ENCODE peak calls at places on chromosomes 4 and X, in six cellular contexts. U is lower lobe of right lung, D is right atrium auricular region, Q is tibial nerve, B is PC-9, H is thoracic aorta. X is an unnamed sample.

GRCh38 chr4:169345207-169345788 is 74.5 kb upstream of the SH3RF1 start:
- DNase-seq in Q (no peak), B (peak; percentile 70), H (no peak), U (no peak), D (no peak), X (no peak)

GRCh38 chr4:112348488-112349158 is 51.5 kb downstream of the ALPK1 start:
- DNase-seq in U (no peak), D (peak; percentile 87), H (no peak), B (no peak), Q (peak; percentile 16), X (peak; percentile 69)

GRCh38 chr4:114015444-114015899 is 36.0 kb upstream of the ARSJ start:
- DNase-seq in B (peak; percentile 34), U (no peak), Q (no peak), D (no peak), H (no peak), X (no peak)

GRCh38 chr4:107363137-107363536 is 327.0 kb upstream of the DKK2 start:
- DNase-seq in H (no peak), U (no peak), Q (no peak), D (no peak), B (no peak), X (no peak)

GRCh38 chr4:106690487-106690886 is 321.9 kb upstream of the GIMD1 start:
- DNase-seq in H (no peak), U (no peak), D (no peak), B (no peak), Q (no peak), X (no peak)

GRCh38 chrX:108601276-108601675 is 135.1 kb downstream of the IRS4 start:
- DNase-seq in Q (no peak), H (no peak), D (no peak), B (no peak), U (no peak), X (no peak)

GRCh38 chr4:53436251-53436650 is 58.8 kb downstream of the FIP1L1 start:
- DNase-seq in U (no peak), B (no peak), D (no peak), H (no peak), Q (no peak), X (no peak)

GRCh38 chr4:185859106-185859505 is 47.1 kb upstream of the SORBS2 start:
- DNase-seq in H (no peak), B (no peak), D (no peak), Q (no peak), U (no peak), X (no peak)

GRCh38 chr4:184826315-184827266 is 823 bp upstream of the ACSL1 start:
- DNase-seq in B (no peak), D (no peak), U (peak; percentile 76), H (no peak), Q (no peak), X (no peak)

GRCh38 chr4:39227906-39228305 is 45.6 kb downstream of the WDR19 start:
- DNase-seq in Q (no peak), U (no peak), B (no peak), H (no peak), D (no peak), X (no peak)

GRCh38 chr4:186715077-186715476 is 8.6 kb downstream of the FAT1 start:
- DNase-seq in Q (no peak), B (no peak), H (no peak), U (no peak), D (no peak), X (no peak)

GRCh38 chr4:168411318-168412150 is 68.8 kb downstream of the DDX60L start:
- DNase-seq in B (no peak), U (no peak), D (no peak), Q (no peak), H (no peak), X (no peak)

GRCh38 chrX:115177941-115178340 is 11.3 kb upstream of the RBMXL3 start:
- DNase-seq in B (no peak), H (no peak), Q (no peak), U (no peak), D (no peak), X (no peak)

GRCh38 chr4:139763668-139764067 is 98.0 kb downstream of the MGST2 start:
- DNase-seq in B (no peak), Q (no peak), H (no peak), D (peak; percentile 55), U (no peak), X (peak; percentile 43)

GRCh38 chr4:74206088-74206826 is 48.3 kb downstream of the MTHFD2L start:
- DNase-seq in Q (no peak), U (no peak), B (no peak), H (no peak), D (no peak), X (no peak)

GRCh38 chrX:36577006-36577405 is 431.2 kb upstream of the FAM47C start:
- DNase-seq in B (no peak), U (no peak), D (no peak), Q (no peak), H (no peak), X (no peak)

GRCh38 chr4:13955551-13955950 is 328.0 kb upstream of the BOD1L1 start:
- DNase-seq in U (no peak), Q (no peak), B (no peak), H (no peak), D (no peak), X (no peak)

GRCh38 chr4:74096265-74096980 is 2.6 kb downstream of the CXCL2 start:
- DNase-seq in B (no peak), Q (no peak), H (no peak), U (no peak), D (no peak), X (no peak)

GRCh38 chr4:6594826-6595355 is 19.9 kb downstream of the MAN2B2 start:
- DNase-seq in B (no peak), D (no peak), U (no peak), Q (no peak), H (no peak), X (no peak)

GRCh38 chr4:6549445-6549844 is 25.5 kb upstream of the MAN2B2 start:
- DNase-seq in Q (no peak), D (no peak), B (no peak), U (no peak), H (no peak), X (no peak)

GRCh38 chr4:72312032-72312650 is 256.9 kb downstream of the ADAMTS3 start:
- DNase-seq in D (peak; percentile 84), B (peak; percentile 83), Q (peak; percentile 72), U (peak; percentile 44), H (peak; percentile 34), X (peak; percentile 59)

GRCh38 chrX:133608406-133608805 is 193.1 kb upstream of the GPC4 start:
- DNase-seq in H (no peak), Q (no peak), D (no peak), B (no peak), U (no peak), X (no peak)

DNA sequence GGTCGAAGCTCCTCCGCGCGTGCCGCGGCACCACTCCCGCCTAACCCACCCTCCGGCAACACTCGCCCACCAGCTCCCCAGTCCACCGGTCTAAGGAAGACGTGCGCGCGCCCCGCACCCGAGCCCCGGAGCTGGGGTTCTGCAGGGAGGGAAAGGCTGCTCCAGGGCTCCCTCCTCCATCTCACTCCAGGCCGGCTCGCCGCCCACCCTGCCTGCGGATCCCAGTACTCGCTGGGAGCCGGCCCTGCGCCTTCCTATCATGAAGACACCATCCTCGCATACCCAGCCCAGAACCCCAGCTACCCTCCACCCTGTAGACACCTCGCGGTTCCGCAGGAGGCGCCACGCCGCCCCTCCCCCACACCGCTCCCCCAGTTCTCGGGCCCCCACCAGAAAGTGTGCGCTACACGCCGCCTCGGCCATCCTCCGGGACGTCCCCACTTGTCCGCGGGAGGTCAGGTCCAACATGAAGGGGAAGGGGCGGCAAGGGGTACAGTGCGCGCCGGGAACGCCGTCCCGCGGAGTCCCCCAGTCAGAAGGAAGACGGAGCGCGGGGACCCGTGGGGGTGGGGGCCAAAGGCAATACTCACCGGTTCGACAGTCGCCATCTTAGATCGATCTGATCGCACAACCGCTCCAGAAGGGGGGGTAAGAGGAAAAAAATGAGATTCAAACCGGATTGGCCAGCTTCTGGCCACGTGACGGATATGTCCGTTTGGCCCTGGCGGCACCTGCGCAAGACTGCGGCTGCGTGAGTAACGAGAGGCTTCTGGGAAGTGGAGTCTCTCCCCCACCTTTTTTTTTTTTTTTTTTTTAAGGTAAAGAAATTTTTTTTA is at the start of gene EIF4E:
- DNase-seq in D (peak; percentile 99), U (peak; percentile 99), H (peak; percentile 87), Q (peak; percentile 95), B (peak; percentile 98), X (peak; percentile 97)
- TF ChIP-seq CTCF in D (no peak), U (no peak), H (peak; percentile 15), Q (peak; percentile 32), B (no peak), X (peak; percentile 16)

DNA sequence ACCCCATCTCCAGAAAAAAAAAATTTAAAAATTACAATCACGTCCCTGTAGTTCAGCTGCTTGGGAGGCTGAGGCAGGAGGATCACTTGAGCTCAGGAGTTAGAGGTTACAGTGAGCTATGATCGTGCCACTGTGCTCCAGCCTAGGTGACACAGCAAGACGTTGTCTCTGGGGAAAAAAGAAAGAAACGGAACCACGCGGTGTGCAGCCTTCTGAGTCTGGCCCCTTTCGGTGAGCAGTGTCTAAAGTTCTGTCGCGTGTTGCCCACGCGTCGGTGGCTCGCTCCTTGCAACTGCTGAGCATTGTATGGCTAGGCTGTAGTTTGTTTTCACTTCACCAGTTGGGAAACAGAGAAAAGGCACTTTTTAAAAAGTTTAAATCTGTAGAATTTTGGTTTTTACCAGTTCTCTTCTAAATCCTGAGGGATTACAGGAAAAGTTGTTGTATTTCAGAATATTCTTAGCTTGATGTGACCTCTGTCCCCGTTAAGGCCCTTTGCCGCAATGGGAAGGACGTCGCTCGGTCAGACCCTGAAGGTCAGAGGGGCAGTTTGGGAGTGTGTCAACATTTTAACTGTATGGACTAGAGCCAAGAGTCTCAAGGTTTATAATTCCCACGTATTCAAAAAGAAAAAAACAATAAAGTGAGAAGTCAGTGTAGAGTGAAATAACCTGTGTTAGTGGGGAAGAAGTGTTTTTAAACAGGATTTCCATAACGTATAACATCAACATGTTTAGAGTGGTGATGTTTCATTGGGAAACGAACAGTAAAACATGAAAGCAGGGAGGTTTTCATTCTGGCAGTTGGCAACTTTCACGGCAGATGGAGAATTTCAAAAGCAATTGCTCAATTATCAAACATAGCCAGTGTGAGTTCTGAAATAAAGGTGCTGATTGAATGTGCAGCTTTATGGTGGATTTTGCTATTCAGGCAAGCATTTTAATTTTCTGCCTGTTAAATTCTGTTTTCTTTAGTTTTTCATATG is 45.8 kb upstream of the MSANTD1 start:
- DNase-seq in U (no peak), Q (no peak), B (no peak), H (no peak), D (no peak), X (no peak)
- H3K36me3 ChIP-seq in U (peaks cover 68% of the 10 kb centered on the region), Q (no peaks in the 10 kb centered on the region), B (no peaks in the 10 kb centered on the region), H (peaks cover 24% of the 10 kb centered on the region), D (peaks cover 35% of the 10 kb centered on the region), X (peaks cover 4% of the 10 kb centered on the region)

GRCh38 chrX:154315416-154315815 is 19.8 kb downstream of the TKTL1 start:
- DNase-seq in H (no peak), B (no peak), D (no peak), Q (no peak), U (no peak), X (no peak)
- H3K9me3 ChIP-seq in H (no peaks in the 10 kb centered on the region), B (no peaks in the 10 kb centered on the region), D (no peaks in the 10 kb centered on the region), Q (no peaks in the 10 kb centered on the region), U (no peaks in the 10 kb centered on the region), X (no peaks in the 10 kb centered on the region)

DNA sequence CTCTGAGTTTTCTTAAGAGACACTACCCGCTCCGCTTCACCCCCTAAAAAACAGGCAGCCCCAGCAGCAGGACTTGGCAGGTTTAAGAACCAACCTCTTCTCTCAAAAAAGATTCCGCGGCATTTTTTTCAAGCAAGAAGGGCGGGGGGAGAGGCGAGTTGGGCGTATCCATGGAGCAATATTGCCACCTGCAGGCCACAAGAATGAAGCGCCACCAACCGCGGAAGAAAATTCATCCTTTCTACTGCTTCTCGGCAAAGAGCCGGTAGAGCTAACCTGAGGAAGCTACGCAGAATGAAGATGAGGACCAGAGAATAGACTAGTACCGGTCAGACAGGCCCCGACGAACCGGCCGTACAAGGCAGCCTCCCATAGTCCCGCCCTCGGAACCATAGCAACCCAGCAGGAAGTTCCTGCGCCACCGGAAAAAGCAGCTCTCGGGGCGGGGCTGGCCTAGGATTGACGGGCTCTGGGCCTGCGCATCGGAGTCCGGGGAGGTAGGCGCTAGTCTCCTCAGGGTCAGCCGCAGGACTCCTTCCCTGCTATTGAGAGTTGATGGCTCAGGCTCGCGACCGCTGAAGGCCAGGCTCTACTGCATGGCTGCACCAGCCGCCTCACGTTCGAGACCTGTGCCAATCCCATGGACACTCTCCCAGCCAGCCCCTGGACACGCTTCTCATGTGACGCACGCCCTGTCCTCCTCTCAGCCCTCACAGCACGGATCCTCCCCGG is 76.9 kb downstream of the MAGED4 start:
- DNase-seq in Q (peak; percentile 87), H (peak; percentile 51), B (peak; percentile 71), D (peak; percentile 94), U (peak; percentile 92), X (peak; percentile 94)
- TF ChIP-seq CTCF in Q (peak; percentile 100), H (peak; percentile 87), B (peak; percentile 97), D (peak; percentile 97), U (peak; percentile 75), X (peak; percentile 93)